ENCODE peak calls at places on chromosomes 3 and 15, in four cellular contexts. One of them, this sample, is unnamed.
A peak's percentile ranks its signal among the peaks of the same experiment; 100 is the strongest.

GRCh38 chr15:68411276-68411675 is 20.7 kb downstream of the ITGA11 start:
- DNase-seq in HepG2: no peak
- DNase-seq in GM12878: no peak
- DNase-seq in K562: no peak
- DNase-seq in this sample: no peak

GRCh38 chr3:120198305-120198878 is 86.6 kb downstream of the GPR156 start:
- DNase-seq in HepG2: peak; percentile 8
- DNase-seq in GM12878: no peak
- DNase-seq in K562: no peak
- DNase-seq in this sample: no peak

GRCh38 chr3:45790611-45791010 is 5.7 kb downstream of the SLC6A20 start:
- DNase-seq in HepG2: no peak
- DNase-seq in GM12878: no peak
- DNase-seq in K562: no peak
- DNase-seq in this sample: no peak

GRCh38 chr3:134338516-134339261 is 35.6 kb downstream of the AMOTL2 start:
- DNase-seq in HepG2: no peak
- DNase-seq in GM12878: no peak
- DNase-seq in K562: no peak
- DNase-seq in this sample: no peak

GRCh38 chr3:44359146-44359751 is 20.7 kb downstream of the TCAIM start:
- DNase-seq in HepG2: peak; percentile 96
- DNase-seq in GM12878: no peak
- DNase-seq in K562: no peak
- DNase-seq in this sample: peak; percentile 19

GRCh38 chr3:138947303-138948121 is 495 bp downstream of the FOXL2NB start:
- DNase-seq in HepG2: no peak
- DNase-seq in GM12878: no peak
- DNase-seq in K562: peak; percentile 67
- DNase-seq in this sample: peak; percentile 69

GRCh38 chr15:41934843-41935242 is 37.5 kb downstream of the EHD4 start:
- DNase-seq in HepG2: no peak
- DNase-seq in GM12878: no peak
- DNase-seq in K562: no peak
- DNase-seq in this sample: no peak

GRCh38 chr15:72161351-72162132 is 36.0 kb downstream of the GRAMD2A start:
- DNase-seq in HepG2: no peak
- DNase-seq in GM12878: no peak
- DNase-seq in K562: no peak
- DNase-seq in this sample: no peak

GRCh38 chr15:57060799-57061198 is 142.4 kb downstream of the TCF12 start:
- DNase-seq in HepG2: peak; percentile 75
- DNase-seq in GM12878: no peak
- DNase-seq in K562: no peak
- DNase-seq in this sample: no peak

GRCh38 chr15:51163843-51164242 is 69.1 kb upstream of the TNFAIP8L3 start:
- DNase-seq in HepG2: no peak
- DNase-seq in GM12878: no peak
- DNase-seq in K562: no peak
- DNase-seq in this sample: no peak

GRCh38 chr15:74789171-74789627 is 7.3 kb downstream of the CSK start:
- DNase-seq in HepG2: no peak
- DNase-seq in GM12878: no peak
- DNase-seq in K562: no peak
- DNase-seq in this sample: no peak

GRCh38 chr3:112605285-112605684 is 35.7 kb downstream of the CCDC80 start:
- DNase-seq in HepG2: no peak
- DNase-seq in GM12878: no peak
- DNase-seq in K562: no peak
- DNase-seq in this sample: no peak

GRCh38 chr3:186760141-186760813 is 23.1 kb upstream of the EIF4A2 start:
- DNase-seq in HepG2: peak; percentile 46
- DNase-seq in GM12878: no peak
- DNase-seq in K562: no peak
- DNase-seq in this sample: no peak

GRCh38 chr3:48634661-48635221 is 520 bp downstream of the SLC26A6 start:
- DNase-seq in HepG2: peak; percentile 35
- DNase-seq in GM12878: peak; percentile 20
- DNase-seq in K562: peak; percentile 80
- DNase-seq in this sample: peak; percentile 72

GRCh38 chr3:126053513-126053912 is 30.4 kb downstream of the SLC41A3 start:
- DNase-seq in HepG2: peak; percentile 43
- DNase-seq in GM12878: no peak
- DNase-seq in K562: no peak
- DNase-seq in this sample: no peak

GRCh38 chr3:126355777-126356372 is 1.3 kb downstream of the KLF15 start:
- DNase-seq in HepG2: peak; percentile 94
- DNase-seq in GM12878: no peak
- DNase-seq in K562: peak; percentile 90
- DNase-seq in this sample: peak; percentile 89

GRCh38 chr3:39178553-39178952 is 13.8 kb downstream of the XIRP1 start:
- DNase-seq in HepG2: no peak
- DNase-seq in GM12878: no peak
- DNase-seq in K562: no peak
- DNase-seq in this sample: no peak

GRCh38 chr15:47987461-47987860 is 133.3 kb upstream of the SLC24A5 start:
- DNase-seq in HepG2: no peak
- DNase-seq in GM12878: no peak
- DNase-seq in K562: no peak
- DNase-seq in this sample: no peak

GRCh38 chr15:98177950-98178848 is 217.7 kb downstream of the ARRDC4 start:
- DNase-seq in HepG2: peak; percentile 56
- DNase-seq in GM12878: no peak
- DNase-seq in K562: peak; percentile 56
- DNase-seq in this sample: peak; percentile 53

GRCh38 chr3:72756900-72757299 is 91.3 kb downstream of the SHQ1 start:
- DNase-seq in HepG2: no peak
- DNase-seq in GM12878: peak; percentile 77
- DNase-seq in K562: no peak
- DNase-seq in this sample: no peak

DNA sequence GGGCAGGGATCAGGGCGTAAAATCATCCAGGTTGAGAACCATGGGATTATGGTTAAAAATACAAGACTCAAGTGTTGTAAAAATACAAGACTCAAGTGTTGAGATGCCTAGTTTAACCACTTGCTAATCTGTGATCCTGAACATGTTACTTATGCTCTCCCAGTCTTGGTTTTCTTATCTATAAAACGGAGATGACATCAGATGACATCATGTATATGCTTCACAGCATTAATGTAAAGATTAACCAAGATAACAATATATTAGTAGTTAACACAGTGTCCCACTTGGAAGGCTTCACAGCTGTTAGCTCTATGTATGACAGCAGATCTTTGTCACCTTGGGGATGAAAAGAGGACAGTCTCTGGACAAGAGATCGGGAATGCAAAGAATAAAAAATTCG is 96.2 kb downstream of the PRICKLE2 start:
- DNase-seq in HepG2: no peak
- DNase-seq in GM12878: no peak
- DNase-seq in K562: no peak
- DNase-seq in this sample: no peak
- TF ChIP-seq CREB1 in HepG2: no peak
- TF ChIP-seq CREB1 in GM12878: no peak
- TF ChIP-seq CREB1 in K562: no peak
- TF ChIP-seq CREB1 in this sample: no peak

GRCh38 chr3:127482216-127483004 is 108.1 kb downstream of the TPRA1 start:
- DNase-seq in HepG2: no peak
- DNase-seq in GM12878: no peak
- DNase-seq in K562: no peak
- DNase-seq in this sample: no peak
- TF ChIP-seq ETV6 in HepG2: no peak
- TF ChIP-seq ETV6 in GM12878: no peak
- TF ChIP-seq ETV6 in K562: no peak
- TF ChIP-seq ETV6 in this sample: no peak

DNA sequence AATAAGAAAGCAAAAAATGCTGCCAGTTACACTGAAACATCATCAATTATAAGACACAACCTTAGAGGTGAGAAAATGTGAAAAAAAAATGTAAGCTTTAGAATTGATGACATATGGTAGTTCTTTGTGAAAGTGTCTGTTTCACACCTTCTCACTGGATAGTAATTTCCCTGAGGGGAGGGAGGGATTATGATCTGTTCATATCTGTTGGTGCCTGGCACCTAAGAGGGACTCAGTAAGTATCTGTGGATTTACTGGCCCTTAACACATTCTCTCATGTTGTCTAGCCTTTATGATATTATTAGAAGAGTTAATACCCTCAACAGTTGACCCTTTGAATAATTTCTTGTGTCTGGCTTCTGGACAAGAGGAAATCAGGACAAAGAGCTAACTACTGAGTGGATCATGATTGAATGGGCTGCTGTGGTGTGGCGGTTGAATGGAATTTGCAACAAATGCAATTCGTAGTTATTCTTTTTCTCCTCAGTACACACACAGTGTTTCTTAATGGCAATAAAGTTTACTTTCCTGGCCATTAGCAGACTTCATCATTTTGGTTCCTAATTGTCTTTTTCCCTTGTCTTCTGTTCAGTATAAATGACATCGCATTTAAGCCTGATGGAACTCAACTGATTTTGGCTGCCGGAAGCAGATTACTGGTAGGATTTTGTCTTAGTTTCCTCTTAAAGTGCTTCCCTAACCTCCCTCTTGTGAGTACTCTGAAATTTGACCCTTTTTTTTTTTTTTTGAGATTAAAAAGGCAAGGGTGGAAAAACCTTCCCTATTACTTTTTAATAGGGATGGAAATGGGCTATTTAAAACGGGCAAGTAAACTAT is 9.5 kb downstream of the IFT122 start:
- DNase-seq in HepG2: no peak
- DNase-seq in GM12878: no peak
- DNase-seq in K562: no peak
- DNase-seq in this sample: no peak
- TF ChIP-seq CREB1 in HepG2: no peak
- TF ChIP-seq CREB1 in GM12878: no peak
- TF ChIP-seq CREB1 in K562: no peak
- TF ChIP-seq CREB1 in this sample: no peak

DNA sequence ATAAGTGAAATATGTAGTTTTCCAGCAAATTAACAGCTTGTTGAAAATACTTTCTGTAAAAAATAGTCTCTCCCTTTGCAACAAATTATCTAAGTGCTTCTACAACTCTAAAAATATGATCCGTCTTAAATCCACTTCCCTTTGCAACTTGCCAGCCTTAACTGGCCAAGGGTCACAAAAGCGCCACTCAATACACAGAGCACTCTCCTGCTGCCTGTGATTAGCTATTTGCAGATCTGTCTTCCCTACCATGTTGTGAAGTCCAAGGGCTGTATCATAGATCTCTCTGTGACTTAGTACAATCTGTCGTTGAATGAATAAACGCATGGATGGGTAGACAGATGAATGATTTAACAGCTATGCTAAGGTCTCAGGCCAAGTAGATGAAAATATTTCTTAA is 76.2 kb downstream of the ITGB5 start:
- DNase-seq in HepG2: no peak
- DNase-seq in GM12878: no peak
- DNase-seq in K562: no peak
- DNase-seq in this sample: no peak
- TF ChIP-seq ETV6 in HepG2: no peak
- TF ChIP-seq ETV6 in GM12878: no peak
- TF ChIP-seq ETV6 in K562: no peak
- TF ChIP-seq ETV6 in this sample: no peak